ENCODE peak calls at places on chromosomes 5 and 9, in ten cellular contexts. L, Q, X, R, N, T, D, S, I and H are unnamed samples.

GRCh38 chr5:137400571-137400970 is 98.6 kb downstream of the SPOCK1 start:
- DNase-seq in S (no peak), X (no peak), I (no peak), R (no peak), T (no peak), D (no peak), L (no peak), N (no peak), Q (no peak), H (no peak)

GRCh38 chr5:3186711-3187450 is 408.8 kb upstream of the IRX1 start:
- DNase-seq in Q (no peak), D (no peak), S (no peak), X (no peak), L (no peak), I (no peak), T (no peak), N (no peak), R (no peak), H (no peak)

GRCh38 chr5:55853271-55853670 is 2.1 kb downstream of the IL31RA start:
- DNase-seq in S (no peak), D (no peak), R (no peak), N (no peak), X (no peak), T (no peak), I (no peak), L (no peak), Q (no peak), H (no peak)

GRCh38 chr9:36874921-36875320 is 159.1 kb downstream of the PAX5 start:
- DNase-seq in R (no peak), S (no peak), L (peak; percentile 51), T (no peak), I (no peak), Q (no peak), D (peak; percentile 32), X (peak; percentile 27), N (no peak), H (no peak)

GRCh38 chr5:57853929-57854697 is 371.5 kb upstream of the ACTBL2 start:
- DNase-seq in Q (no peak), S (no peak), R (no peak), L (no peak), N (no peak), I (no peak), X (no peak), D (no peak), T (no peak), H (no peak)

GRCh38 chr5:52814749-52815148 is 27.0 kb downstream of the ITGA1 start:
- DNase-seq in R (no peak), I (no peak), S (no peak), N (no peak), L (no peak), D (no peak), Q (no peak), T (no peak), X (no peak), H (no peak)

GRCh38 chr5:117812866-117813265 is 1175.5 kb downstream of the DTWD2 start:
- DNase-seq in T (no peak), D (no peak), L (no peak), Q (no peak), X (no peak), S (no peak), N (no peak), I (no peak), R (no peak), H (no peak)

GRCh38 chr9:479951-480350 is 265.3 kb downstream of the DOCK8 start:
- DNase-seq in D (no peak), I (no peak), N (no peak), R (no peak), L (no peak), Q (no peak), T (no peak), X (no peak), S (no peak), H (no peak)

GRCh38 chr9:128636556-128637530 is 19.8 kb downstream of the DYNC2I2 start:
- DNase-seq in I (peak; percentile 23), Q (no peak), L (no peak), N (peak; percentile 41), T (no peak), R (no peak), X (no peak), S (peak; percentile 12), D (no peak), H (no peak)

GRCh38 chr9:90307177-90307833 is 335.3 kb downstream of the DIRAS2 start:
- DNase-seq in X (no peak), S (no peak), D (no peak), R (peak; percentile 95), N (no peak), Q (no peak), L (no peak), T (no peak), I (no peak), H (no peak)

GRCh38 chr9:82923410-82924242 is 139.3 kb downstream of the RASEF start:
- DNase-seq in I (no peak), S (no peak), T (no peak), Q (no peak), X (no peak), R (peak; percentile 70), D (peak; percentile 71), N (no peak), L (no peak), H (no peak)

GRCh38 chr9:5920860-5921328 is 30.2 kb downstream of the MLANA start:
- DNase-seq in N (no peak), L (no peak), D (no peak), X (no peak), R (no peak), S (no peak), T (no peak), I (no peak), Q (no peak), H (no peak)

GRCh38 chr9:4832786-4833579 is 40.2 kb downstream of the RCL1 start:
- DNase-seq in S (no peak), X (no peak), T (peak; percentile 94), L (peak; percentile 96), Q (peak; percentile 85), I (no peak), D (no peak), N (peak; percentile 89), R (no peak), H (no peak)

GRCh38 chr5:19923742-19924141 is 64.3 kb downstream of the CDH18 start:
- DNase-seq in S (no peak), T (no peak), R (no peak), L (no peak), Q (no peak), N (no peak), I (no peak), X (no peak), D (no peak), H (no peak)

GRCh38 chr5:37844004-37844403 is 4.2 kb upstream of the GDNF start:
- DNase-seq in I (no peak), T (no peak), R (no peak), S (no peak), Q (no peak), D (no peak), X (no peak), N (no peak), L (no peak), H (no peak)

GRCh38 chr5:37849641-37850040 is 9.8 kb upstream of the GDNF start:
- DNase-seq in R (no peak), D (no peak), N (no peak), T (no peak), L (no peak), X (no peak), I (no peak), Q (no peak), S (no peak), H (no peak)

GRCh38 chr5:37847978-37848425 is 8.2 kb upstream of the GDNF start:
- DNase-seq in S (no peak), L (peak; percentile 13), T (no peak), N (peak; percentile 58), D (peak; percentile 51), X (no peak), R (peak; percentile 66), I (no peak), Q (peak; percentile 52), H (no peak)

GRCh38 chr5:37850128-37850865 is 10.5 kb upstream of the GDNF start:
- DNase-seq in L (no peak), R (no peak), N (no peak), S (no peak), D (no peak), I (no peak), X (no peak), Q (no peak), T (no peak), H (no peak)

GRCh38 chr5:37846786-37847310 is 7.0 kb upstream of the GDNF start:
- DNase-seq in L (no peak), T (no peak), R (no peak), Q (no peak), S (no peak), D (no peak), X (no peak), I (no peak), N (no peak), H (no peak)
- H3K4me3 ChIP-seq in L (no peak overlapping the region), T (no peak overlapping the region), R (no peak overlapping the region), Q (no peak overlapping the region), S (no peak overlapping the region), D (no peak overlapping the region), X (no peak overlapping the region), I (no peak overlapping the region), N (no peak overlapping the region), H (no peak overlapping the region)

DNA sequence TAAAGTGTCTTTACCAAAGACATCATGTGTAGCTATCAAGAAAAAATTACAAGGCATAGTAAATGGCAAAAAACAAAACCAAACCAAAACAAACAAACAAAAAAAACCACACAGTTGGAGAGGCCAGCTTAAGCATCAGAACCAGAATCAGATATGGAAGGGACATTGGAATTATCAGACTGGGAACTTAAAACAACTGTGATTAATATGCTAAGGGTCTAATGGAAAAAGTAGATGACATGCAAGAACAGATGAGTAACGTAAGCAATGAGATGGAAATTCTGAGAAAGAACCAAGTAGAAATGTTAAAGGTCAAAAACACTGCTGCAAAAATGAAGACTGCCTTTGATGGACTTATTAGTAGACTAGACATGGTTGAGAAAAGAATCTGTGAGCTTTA is 75.9 kb downstream of the FBXO38 start:
- DNase-seq in N (no peak), T (no peak), R (no peak), I (no peak), X (no peak), Q (no peak), L (no peak), D (no peak), S (no peak), H (no peak)
- H3K27ac ChIP-seq in N (no peak overlapping the region), T (no peak overlapping the region), R (no peak overlapping the region), I (no peak overlapping the region), X (no peak overlapping the region), Q (no peak overlapping the region), L (no peak overlapping the region), D (no peak overlapping the region), S (no peak overlapping the region), H (no peak overlapping the region)

GRCh38 chr5:93571111-93571977 is 9.7 kb downstream of the NR2F1-AS1 start:
- DNase-seq in D (no peak), I (no peak), N (no peak), T (no peak), L (no peak), R (no peak), Q (no peak), X (no peak), S (no peak), H (no peak)
- H3K4me3 ChIP-seq in D (no peak overlapping the region), I (no peak overlapping the region), N (no peak overlapping the region), T (no peak overlapping the region), L (no peak overlapping the region), R (no peak overlapping the region), Q (no peak overlapping the region), X (no peak overlapping the region), S (peak overlapping the region; percentile 56), H (peak overlapping the region; percentile 48)

DNA sequence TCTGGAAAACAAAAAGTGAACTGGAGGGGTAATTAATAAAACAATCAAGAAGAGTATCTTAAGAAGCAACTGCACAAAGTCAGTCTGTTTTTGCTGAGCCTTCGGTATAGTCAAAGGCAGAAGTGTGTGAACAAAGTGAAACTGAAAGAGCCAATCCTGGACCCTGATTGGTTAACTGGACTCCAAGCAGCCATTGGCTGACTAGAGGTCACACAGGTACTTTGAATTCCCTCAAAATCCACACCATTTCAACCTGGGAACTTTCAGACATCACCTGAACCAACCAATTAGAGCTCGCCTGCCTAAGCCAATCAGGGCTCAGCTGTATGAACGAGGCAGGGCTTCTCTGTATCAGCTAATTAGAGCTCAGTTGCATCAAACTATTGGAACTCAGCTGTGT is 286.7 kb downstream of the TLE4 start:
- DNase-seq in S (no peak), X (no peak), L (peak; percentile 49), N (peak; percentile 60), D (no peak), T (no peak), R (no peak), I (no peak), Q (no peak), H (no peak)
- H3K27ac ChIP-seq in S (no peak overlapping the region), X (no peak overlapping the region), L (no peak overlapping the region), N (no peak overlapping the region), D (no peak overlapping the region), T (no peak overlapping the region), R (no peak overlapping the region), I (no peak overlapping the region), Q (no peak overlapping the region), H (no peak overlapping the region)